ENCODE peak calls at places on chromosomes 5 and 9, in four cellular contexts. R is tibial artery, V is MM.1S, D is left ventricle myocardium inferior. N is an unnamed sample.

GRCh38 chr5:151682240-151682639 is 4.5 kb downstream of the SPARC start:
- DNase-seq in R (peak), D (no peak), V (no peak), N (no peak)

GRCh38 chr9:106869458-106869857 is 6.5 kb downstream of the ZNF462 start:
- DNase-seq in D (no peak), R (no peak), V (no peak), N (no peak)

GRCh38 chr5:60779431-60779830 is 64.6 kb downstream of the ELOVL7 start:
- DNase-seq in D (no peak), R (no peak), V (no peak), N (no peak)

GRCh38 chr9:128072144-128073021 is 4.4 kb downstream of the SLC25A25 start:
- DNase-seq in D (peak), V (peak), R (peak), N (no peak)

GRCh38 chr9:91948423-91949292 is 1.4 kb downstream of the ROR2 start:
- DNase-seq in D (peak), V (peak), R (no peak), N (peak)

GRCh38 chr9:101705135-101705661 is 33.2 kb downstream of the GRIN3A start:
- DNase-seq in D (peak), V (no peak), R (no peak), N (peak)

GRCh38 chr9:4738866-4739586 is 2.0 kb downstream of the AK3 start:
- DNase-seq in V (no peak), D (no peak), R (no peak), N (no peak)

GRCh38 chr9:75089369-75089766 is 1.1 kb downstream of the OSTF1 start:
- DNase-seq in D (no peak), R (no peak), V (no peak), N (no peak)

GRCh38 chr9:87497604-87498045 is at the start of gene DAPK1:
- DNase-seq in V (peak), D (peak), R (peak), N (peak)

GRCh38 chr9:16290169-16290568 is 580.3 kb downstream of the BNC2 start:
- DNase-seq in D (no peak), V (no peak), R (no peak), N (no peak)

GRCh38 chr5:178403956-178404600 is 171.5 kb upstream of the PHYKPL start:
- DNase-seq in D (no peak), V (no peak), R (no peak), N (no peak)

GRCh38 chr9:4620046-4620765 is 41.9 kb upstream of the PLPP6 start:
- DNase-seq in V (no peak), R (no peak), D (no peak), N (no peak)

GRCh38 chr9:131635285-131635684 is 90.0 kb downstream of the PRRT1B start:
- DNase-seq in V (no peak), D (peak), R (peak), N (peak)

GRCh38 chr5:97037819-97038218 is 101.9 kb downstream of the LNPEP start:
- DNase-seq in V (no peak), R (no peak), D (no peak), N (no peak)

GRCh38 chr9:109229682-109230081 is 62.6 kb upstream of the FRRS1L start:
- DNase-seq in V (no peak), D (no peak), R (no peak), N (no peak)

GRCh38 chr9:89382026-89382986 is 64.0 kb downstream of the SECISBP2 start:
- DNase-seq in V (no peak), D (no peak), R (no peak), N (no peak)

GRCh38 chr9:137030528-137030927 is 1.4 kb downstream of the FUT7 start:
- DNase-seq in V (no peak), D (no peak), R (no peak), N (no peak)

GRCh38 chr5:26568316-26568715 is 470.1 kb downstream of the CDH9 start:
- DNase-seq in V (no peak), D (no peak), R (no peak), N (no peak)

GRCh38 chr9:133857639-133858038 is 119.5 kb upstream of the SARDH start:
- DNase-seq in V (no peak), R (no peak), D (no peak), N (no peak)

GRCh38 chr5:140142802-140143201 is 17.1 kb downstream of the IGIP start:
- DNase-seq in V (no peak), R (no peak), D (no peak), N (no peak)

GRCh38 chr5:2691530-2691929 is 59.9 kb downstream of the IRX2 start:
- DNase-seq in R (no peak), D (no peak), V (no peak), N (no peak)

GRCh38 chr5:169546346-169546745 is 37.2 kb upstream of the SPDL1 start:
- DNase-seq in R (no peak), D (no peak), V (no peak), N (no peak)

GRCh38 chr5:169550227-169550626 is 33.3 kb upstream of the SPDL1 start:
- DNase-seq in D (no peak), V (no peak), R (no peak), N (no peak)

GRCh38 chr5:169549453-169549852 is 34.1 kb upstream of the SPDL1 start:
- DNase-seq in R (no peak), D (no peak), V (no peak), N (no peak)

GRCh38 chr5:169547508-169547907 is 36.1 kb upstream of the SPDL1 start:
- DNase-seq in R (peak), V (no peak), D (no peak), N (no peak)

GRCh38 chr5:169548315-169548714 is 35.3 kb upstream of the SPDL1 start:
- DNase-seq in V (no peak), R (no peak), D (no peak), N (no peak)
- TF ChIP-seq CTCF in V (no peak), R (peak), D (peak), N (peak)

GRCh38 chr5:16457451-16457850 is 8.1 kb downstream of the ZNF622 start:
- DNase-seq in V (no peak), R (no peak), D (no peak), N (no peak)
- TF ChIP-seq CTCF in V (no peak), R (no peak), D (peak), N (no peak)

GRCh38 chr5:73985145-73985544 is 359.1 kb downstream of the ARHGEF28 start:
- DNase-seq in D (no peak), R (peak), V (no peak), N (peak)
- TF ChIP-seq CTCF in D (no peak), R (no peak), V (no peak), N (peak)

GRCh38 chr5:988316-988715 is 20.3 kb upstream of the NKD2 start:
- DNase-seq in R (no peak), D (no peak), V (no peak), N (no peak)

GRCh38 chr5:987761-988160 is 20.8 kb upstream of the NKD2 start:
- DNase-seq in V (no peak), D (no peak), R (no peak), N (no peak)

GRCh38 chr5:991472-992267 is 16.9 kb upstream of the NKD2 start:
- DNase-seq in R (no peak), D (no peak), V (no peak), N (no peak)

GRCh38 chr5:994272-994607 is 14.4 kb upstream of the NKD2 start:
- DNase-seq in V (no peak), D (no peak), R (peak), N (no peak)

GRCh38 chr5:989961-990530 is 18.6 kb upstream of the NKD2 start:
- DNase-seq in D (peak), V (no peak), R (peak), N (peak)
- TF ChIP-seq CTCF in D (peak), V (peak), R (no peak), N (no peak)

GRCh38 chr9:35954942-35955546 is 2.9 kb downstream of the OR2S2 start:
- DNase-seq in R (peak), D (no peak), V (peak), N (peak)
- TF ChIP-seq CTCF in R (peak), D (peak), V (peak), N (peak)

GRCh38 chr5:73558950-73559349 is 6.5 kb downstream of the ANKRA2 start:
- DNase-seq in V (no peak), R (no peak), D (no peak), N (no peak)
- TF ChIP-seq CTCF in V (no peak), R (no peak), D (no peak), N (no peak)

GRCh38 chr9:115226152-115226551 is 108.2 kb upstream of the TNC start:
- DNase-seq in R (no peak), D (no peak), V (no peak), N (no peak)
- TF ChIP-seq CTCF in R (no peak), D (no peak), V (no peak), N (peak)

GRCh38 chr5:75274486-75274885 is 37.8 kb upstream of the ANKRD31 start:
- DNase-seq in D (no peak), V (no peak), R (no peak), N (no peak)
- TF ChIP-seq CTCF in D (no peak), V (no peak), R (no peak), N (no peak)

GRCh38 chr5:80963521-80963895 is 3.3 kb downstream of the RASGRF2 start:
- DNase-seq in D (no peak), R (no peak), V (no peak), N (no peak)

GRCh38 chr5:80964919-80965318 is 4.8 kb downstream of the RASGRF2 start:
- DNase-seq in V (no peak), D (no peak), R (no peak), N (no peak)

GRCh38 chr5:80963966-80964481 is 3.9 kb downstream of the RASGRF2 start:
- DNase-seq in V (no peak), R (no peak), D (no peak), N (no peak)

GRCh38 chr5:80964491-80964890 is 4.3 kb downstream of the RASGRF2 start:
- DNase-seq in D (no peak), R (no peak), V (no peak), N (no peak)

GRCh38 chr5:80967500-80968181 is 7.5 kb downstream of the RASGRF2 start:
- DNase-seq in D (no peak), R (no peak), V (no peak), N (no peak)
- TF ChIP-seq CTCF in D (no peak), R (no peak), V (no peak), N (no peak)

N was measured in endothelial cell.